ENCODE peak calls at places on chromosomes 6 and 20, in ten cellular contexts. R is activated CD8-positive, alpha-beta memory T cell treated with anti-CD3 and anti-CD28 coated beads for 24 hours; F is OCI-M1; D is ovary; T is AG08395; H is stimulated activated CD4-positive, alpha-beta T cell treated with anti-CD3 and anti-CD28 coated beads, Interleukin-15, amount 100 ng/mL, for 24 hours; X is hippocampal formation; E is iris pigment epithelial cell; K is amygdala; P is NCI-H187. B is an unnamed sample.

GRCh38 chr6:97187951-97188350 is 95.1 kb downstream of the MMS22L start:
- DNase-seq in R (no peak), F (peak; percentile 36), D (no peak), T (no peak), H (no peak), X (no peak), E (peak; percentile 18), K (no peak), P (no peak), B (no peak)

GRCh38 chr20:60901831-60902230 is 350.2 kb upstream of the CDH4 start:
- DNase-seq in R (no peak), F (no peak), D (no peak), T (no peak), H (no peak), X (no peak), E (no peak), K (no peak), P (no peak), B (no peak)

GRCh38 chr20:10375191-10375590 is 58.8 kb downstream of the MKKS start:
- DNase-seq in R (no peak), F (no peak), D (no peak), T (no peak), H (no peak), X (no peak), E (no peak), K (no peak), P (no peak), B (no peak)

GRCh38 chr6:100925756-100926155 is 44.6 kb upstream of the ASCC3 start:
- DNase-seq in R (no peak), F (no peak), D (no peak), T (no peak), H (no peak), X (no peak), E (no peak), K (no peak), P (no peak), B (no peak)

GRCh38 chr6:51472745-51473483 is 614.5 kb downstream of the PKHD1 start:
- DNase-seq in R (no peak), F (no peak), D (no peak), T (no peak), H (no peak), X (no peak), E (no peak), K (no peak), P (no peak), B (no peak)

GRCh38 chr6:146912730-146913680 is 291.2 kb upstream of the STXBP5 start:
- DNase-seq in R (no peak), F (peak; percentile 73), D (no peak), T (no peak), H (no peak), X (no peak), E (peak; percentile 60), K (no peak), P (no peak), B (no peak)

GRCh38 chr6:128731249-128732165 is 151.4 kb upstream of the LAMA2 start:
- DNase-seq in R (no peak), F (peak; percentile 82), D (no peak), T (peak; percentile 60), H (no peak), X (no peak), E (peak; percentile 64), K (no peak), P (no peak), B (no peak)

GRCh38 chr6:56378966-56379608 is 131.7 kb upstream of the COL21A1 start:
- DNase-seq in R (no peak), F (no peak), D (no peak), T (no peak), H (no peak), X (no peak), E (no peak), K (no peak), P (no peak), B (no peak)

GRCh38 chr6:107493158-107494057 is 3.5 kb downstream of the SOBP start:
- DNase-seq in R (no peak), F (peak; percentile 17), D (no peak), T (no peak), H (no peak), X (peak; percentile 33), E (peak; percentile 50), K (no peak), P (peak; percentile 41), B (no peak)

GRCh38 chr20:51299413-51299812 is 243.1 kb downstream of the NFATC2 start:
- DNase-seq in R (no peak), F (no peak), D (no peak), T (no peak), H (no peak), X (no peak), E (no peak), K (no peak), P (no peak), B (no peak)

GRCh38 chr6:38241200-38241599 is 398.5 kb downstream of the BTBD9 start:
- DNase-seq in R (no peak), F (no peak), D (no peak), T (no peak), H (no peak), X (no peak), E (no peak), K (no peak), P (no peak), B (no peak)

GRCh38 chr6:33958208-33958862 is 154.5 kb upstream of the MLN start:
- DNase-seq in R (no peak), F (no peak), D (no peak), T (no peak), H (peak; percentile 21), X (no peak), E (no peak), K (no peak), P (no peak), B (no peak)

GRCh38 chr6:54722328-54722727 is 124.2 kb upstream of the FAM83B start:
- DNase-seq in R (no peak), F (no peak), D (no peak), T (no peak), H (no peak), X (no peak), E (peak; percentile 34), K (no peak), P (no peak), B (no peak)

GRCh38 chr6:31225735-31226134 is 46.2 kb downstream of the HLA-C start:
- DNase-seq in R (no peak), F (no peak), D (no peak), T (no peak), H (no peak), X (no peak), E (no peak), K (no peak), P (no peak), B (no peak)

GRCh38 chr6:149331871-149332270 is 14.4 kb downstream of the TAB2 start:
- DNase-seq in R (no peak), F (no peak), D (no peak), T (no peak), H (no peak), X (no peak), E (no peak), K (no peak), P (no peak), B (no peak)

GRCh38 chr20:56974499-56975250 is 291.8 kb downstream of the BMP7 start:
- DNase-seq in R (no peak), F (peak; percentile 34), D (no peak), T (peak; percentile 72), H (peak; percentile 38), X (peak; percentile 23), E (peak; percentile 56), K (no peak), P (peak; percentile 11), B (no peak)

GRCh38 chr20:45229264-45230056 is 8.3 kb downstream of the SEMG2 start:
- DNase-seq in R (peak; percentile 69), F (peak; percentile 75), D (no peak), T (no peak), H (peak; percentile 75), X (no peak), E (no peak), K (no peak), P (no peak), B (no peak)

GRCh38 chr20:45812157-45813005 is at the start of gene UBE2C:
- DNase-seq in R (peak; percentile 93), F (peak; percentile 99), D (peak; percentile 95), T (peak; percentile 100), H (peak; percentile 96), X (peak; percentile 97), E (peak; percentile 100), K (peak; percentile 92), P (peak; percentile 97), B (peak; percentile 62)

GRCh38 chr20:35602851-35603495 is 12.7 kb upstream of the SPAG4 start:
- DNase-seq in R (no peak), F (no peak), D (no peak), T (no peak), H (no peak), X (no peak), E (no peak), K (no peak), P (no peak), B (no peak)

GRCh38 chr6:34717466-34717865 is 20.9 kb upstream of the ILRUN start:
- DNase-seq in R (no peak), F (no peak), D (no peak), T (no peak), H (no peak), X (no peak), E (no peak), K (no peak), P (no peak), B (no peak)

GRCh38 chr6:85680388-85680787 is 37.7 kb upstream of the SYNCRIP start:
- DNase-seq in R (no peak), F (peak; percentile 72), D (no peak), T (no peak), H (no peak), X (no peak), E (no peak), K (no peak), P (no peak), B (no peak)

GRCh38 chr6:31582230-31582601 is at the start of gene LTB:
- DNase-seq in R (peak; percentile 84), F (no peak), D (no peak), T (no peak), H (peak; percentile 61), X (no peak), E (no peak), K (no peak), P (no peak), B (no peak)

GRCh38 chr20:13953227-13953626 is 37.2 kb downstream of the SEL1L2 start:
- DNase-seq in R (no peak), F (peak; percentile 8), D (no peak), T (no peak), H (peak; percentile 4), X (no peak), E (no peak), K (no peak), P (no peak), B (no peak)

GRCh38 chr6:41785689-41786450 is 1.6 kb upstream of the TOMM6 start:
- DNase-seq in R (no peak), F (no peak), D (no peak), T (peak; percentile 25), H (peak; percentile 30), X (no peak), E (peak; percentile 30), K (peak; percentile 37), P (no peak), B (no peak)

GRCh38 chr6:76418657-76419217 is 346.3 kb upstream of the IMPG1 start:
- DNase-seq in R (no peak), F (no peak), D (no peak), T (no peak), H (no peak), X (no peak), E (no peak), K (no peak), P (no peak), B (no peak)

GRCh38 chr6:148090326-148090725 is 252.3 kb upstream of the SASH1 start:
- DNase-seq in R (no peak), F (no peak), D (no peak), T (no peak), H (no peak), X (no peak), E (no peak), K (no peak), P (no peak), B (no peak)

GRCh38 chr6:129440691-129441090 is 269.3 kb downstream of the ARHGAP18 start:
- DNase-seq in R (no peak), F (peak; percentile 89), D (no peak), T (no peak), H (no peak), X (no peak), E (peak; percentile 41), K (no peak), P (no peak), B (no peak)

GRCh38 chr6:132235596-132236280 is 165.5 kb downstream of the MOXD1 start:
- DNase-seq in R (no peak), F (no peak), D (no peak), T (no peak), H (no peak), X (no peak), E (peak; percentile 22), K (no peak), P (no peak), B (no peak)